ENCODE peak calls at places on chromosomes 1 and 21, in eight cellular contexts. C, Q, I, R, U, W, L and A are unnamed samples. For H3K9me3, the result is how much of the 10 kb centered on the place peaks cover.

GRCh38 chr1:98110674-98111073 is 189.8 kb upstream of the DPYD start:
- DNase-seq in C (no peak), Q (no peak), I (no peak), R (no peak), U (no peak), W (no peak), L (no peak), A (no peak)

GRCh38 chr1:225454733-225455132 is 26.9 kb upstream of the LBR start:
- DNase-seq in C (no peak), Q (peak), I (no peak), R (no peak), U (no peak), W (no peak), L (no peak), A (peak)

GRCh38 chr1:204706838-204707509 is 21.4 kb upstream of the LRRN2 start:
- DNase-seq in C (no peak), Q (no peak), I (peak), R (no peak), U (no peak), W (peak), L (no peak), A (no peak)

GRCh38 chr1:24277420-24278169 is 41.6 kb upstream of the GRHL3 start:
- DNase-seq in C (no peak), Q (no peak), I (no peak), R (no peak), U (no peak), W (no peak), L (no peak), A (no peak)

GRCh38 chr21:45309069-45309521 is 21.4 kb upstream of the POFUT2 start:
- DNase-seq in C (peak), Q (peak), I (no peak), R (peak), U (peak), W (peak), L (peak), A (peak)

GRCh38 chr1:8889103-8889846 is 10.8 kb upstream of the ENO1 start:
- DNase-seq in C (no peak), Q (no peak), I (no peak), R (no peak), U (no peak), W (no peak), L (no peak), A (peak)

GRCh38 chr1:28458237-28459228 is 47.3 kb upstream of the RCC1 start:
- DNase-seq in C (no peak), Q (no peak), I (no peak), R (no peak), U (no peak), W (no peak), L (no peak), A (no peak)

GRCh38 chr1:85427358-85427757 is 37.6 kb downstream of the DDAH1 start:
- DNase-seq in C (no peak), Q (no peak), I (no peak), R (no peak), U (no peak), W (no peak), L (no peak), A (no peak)

GRCh38 chr1:1065265-1065939 is 8.7 kb downstream of the RNF223 start:
- DNase-seq in C (no peak), Q (no peak), I (no peak), R (no peak), U (no peak), W (no peak), L (no peak), A (no peak)

GRCh38 chr1:161046574-161047167 is 894 bp upstream of the USF1 start:
- DNase-seq in C (no peak), Q (no peak), I (no peak), R (no peak), U (no peak), W (no peak), L (no peak), A (no peak)

GRCh38 chr1:12549106-12549459 is 68.9 kb downstream of the DHRS3 start:
- DNase-seq in C (peak), Q (peak), I (no peak), R (peak), U (peak), W (no peak), L (no peak), A (peak)

GRCh38 chr1:43009274-43009673 is 50.6 kb upstream of the SLC2A1 start:
- DNase-seq in C (no peak), Q (no peak), I (no peak), R (no peak), U (no peak), W (no peak), L (no peak), A (no peak)
- H3K27ac ChIP-seq in C (peak), Q (no peak), I (no peak), R (no peak), U (no peak), W (peak), L (no peak), A (no peak)

DNA sequence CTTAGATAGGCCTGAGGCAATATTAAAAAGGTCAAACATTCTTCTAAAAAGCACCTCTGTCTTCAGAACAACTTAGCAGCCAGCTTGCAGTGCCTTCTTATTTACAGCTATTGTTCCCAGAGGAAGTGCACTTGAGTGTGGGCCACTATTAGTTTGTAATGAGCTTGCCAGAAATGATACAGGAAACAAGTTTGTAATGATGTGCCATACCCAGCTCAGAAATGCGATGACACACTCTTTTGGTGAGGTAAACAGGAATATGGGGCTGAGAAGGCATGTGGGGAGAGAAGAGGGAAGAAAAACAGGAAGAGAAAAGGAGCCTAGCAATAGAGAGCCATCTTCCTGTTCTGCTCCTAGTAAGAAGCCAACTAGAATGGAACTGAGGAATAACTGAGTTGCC is 295.4 kb downstream of the AGBL4 start:
- DNase-seq in C (no peak), Q (no peak), I (no peak), R (no peak), U (no peak), W (no peak), L (no peak), A (no peak)
- H3K9me3 ChIP-seq in C (under half), Q (under half), I (under half), R (under half), U (under half), W (under half), L (under half), A (under half)

GRCh38 chr1:89844860-89845259 is 24.0 kb downstream of the LRRC8D start:
- DNase-seq in C (no peak), Q (no peak), I (peak), R (no peak), U (no peak), W (no peak), L (no peak), A (no peak)
- H3K27ac ChIP-seq in C (peak), Q (no peak), I (peak), R (no peak), U (no peak), W (no peak), L (no peak), A (no peak)

GRCh38 chr1:48017716-48018115 is 20.5 kb upstream of the TRABD2B start:
- DNase-seq in C (no peak), Q (no peak), I (no peak), R (no peak), U (no peak), W (no peak), L (no peak), A (no peak)
- H3K9me3 ChIP-seq in C (under half), Q (under half), I (under half), R (under half), U (under half), W (under half), L (under half), A (under half)

GRCh38 chr1:245201827-245202226 is 47.0 kb downstream of the KIF26B start:
- DNase-seq in C (no peak), Q (no peak), I (no peak), R (no peak), U (no peak), W (no peak), L (no peak), A (no peak)
- H3K27ac ChIP-seq in C (no peak), Q (no peak), I (no peak), R (no peak), U (no peak), W (no peak), L (no peak), A (no peak)

DNA sequence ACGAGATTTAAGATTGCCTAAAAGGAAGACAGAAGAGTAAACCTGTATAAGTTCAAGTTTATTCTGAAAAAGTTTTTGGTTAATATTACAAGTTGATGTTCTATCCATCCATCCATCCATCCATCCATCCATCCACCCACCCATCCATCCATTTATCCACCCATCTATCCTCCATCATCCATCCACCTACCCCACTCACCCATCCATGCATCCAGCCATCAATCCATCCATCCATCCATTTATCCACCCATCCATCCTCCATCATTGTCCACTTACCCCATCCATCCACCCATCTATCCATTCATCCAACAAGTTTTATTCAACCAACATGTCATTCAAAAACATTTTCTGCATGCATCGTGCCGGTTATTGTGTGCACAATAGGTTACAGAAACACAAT is 89.3 kb downstream of the ZBTB18 start:
- DNase-seq in C (no peak), Q (no peak), I (no peak), R (no peak), U (no peak), W (no peak), L (no peak), A (no peak)
- H3K9me3 ChIP-seq in C (under half), Q (under half), I (under half), R (under half), U (under half), W (under half), L (under half), A (under half)

GRCh38 chr1:19124273-19124672 is 85.8 kb downstream of the UBR4 start:
- DNase-seq in C (no peak), Q (no peak), I (no peak), R (no peak), U (no peak), W (no peak), L (no peak), A (no peak)

GRCh38 chr1:19120070-19120469 is 90.0 kb downstream of the UBR4 start:
- DNase-seq in C (no peak), Q (no peak), I (no peak), R (no peak), U (no peak), W (no peak), L (no peak), A (no peak)

GRCh38 chr1:19123837-19124236 is 86.2 kb downstream of the UBR4 start:
- DNase-seq in C (no peak), Q (no peak), I (peak), R (no peak), U (no peak), W (no peak), L (peak), A (no peak)

GRCh38 chr1:19121192-19121591 is 88.9 kb downstream of the UBR4 start:
- DNase-seq in C (no peak), Q (peak), I (no peak), R (no peak), U (no peak), W (no peak), L (no peak), A (no peak)

DNA sequence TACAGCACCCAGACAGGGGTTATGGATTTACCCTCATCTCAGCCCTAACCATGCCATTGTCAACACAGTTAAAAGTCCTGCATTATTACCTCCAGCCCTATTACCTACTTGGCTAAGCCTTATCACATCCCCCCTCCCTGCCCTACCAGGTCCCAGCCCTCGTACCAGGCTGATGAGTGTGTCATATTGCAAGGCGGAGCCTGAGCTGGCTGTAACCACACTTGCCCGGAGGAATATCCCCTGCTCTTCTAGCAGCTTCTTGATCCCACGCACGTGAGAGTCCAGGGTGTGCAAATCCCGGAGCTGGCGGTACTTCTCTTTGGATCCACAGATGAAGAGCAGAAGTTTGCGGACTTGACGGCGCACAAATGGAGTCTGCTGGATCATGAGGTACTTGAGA is 87.4 kb downstream of the UBR4 start:
- DNase-seq in C (no peak), Q (peak), I (no peak), R (peak), U (no peak), W (no peak), L (peak), A (no peak)
- H3K27ac ChIP-seq in C (no peak), Q (peak), I (no peak), R (peak), U (no peak), W (no peak), L (no peak), A (no peak)

DNA sequence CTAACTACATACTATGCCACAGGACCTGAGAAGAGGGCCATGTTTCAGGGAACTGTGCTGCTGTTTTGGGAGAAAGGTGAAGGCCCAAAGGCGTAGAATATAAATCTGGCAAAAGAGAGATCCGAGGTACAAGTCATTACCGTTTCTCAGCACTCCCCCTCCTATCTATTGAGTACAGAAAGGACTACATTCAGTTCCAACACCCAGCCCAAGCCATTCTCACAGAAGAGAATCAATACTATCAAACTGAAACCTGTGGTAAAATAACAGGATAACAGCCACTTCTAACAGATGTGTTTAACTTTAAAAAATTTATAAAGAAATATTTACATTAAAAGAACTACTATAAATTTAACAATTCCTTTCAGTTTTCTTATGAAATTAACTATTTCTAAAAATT is 7.8 kb downstream of the AHCTF1 start:
- DNase-seq in C (no peak), Q (no peak), I (no peak), R (no peak), U (no peak), W (no peak), L (no peak), A (no peak)
- H3K9me3 ChIP-seq in C (under half), Q (under half), I (under half), R (under half), U (under half), W (under half), L (under half), A (under half)

GRCh38 chr1:151048645-151049032 is 1.1 kb downstream of the C1orf56 start:
- DNase-seq in C (no peak), Q (no peak), I (no peak), R (no peak), U (no peak), W (no peak), L (no peak), A (no peak)

GRCh38 chr1:151047925-151048644 is 534 bp downstream of the C1orf56 start:
- DNase-seq in C (no peak), Q (peak), I (peak), R (peak), U (peak), W (peak), L (peak), A (peak)

GRCh38 chr1:151050051-151050688 is 2.6 kb downstream of the C1orf56 start:
- DNase-seq in C (no peak), Q (no peak), I (no peak), R (no peak), U (no peak), W (no peak), L (no peak), A (no peak)

GRCh38 chr1:151047591-151047924 is at the start of gene C1orf56:
- DNase-seq in C (no peak), Q (peak), I (peak), R (peak), U (peak), W (peak), L (peak), A (peak)

GRCh38 chr1:151049458-151049857 is 1.9 kb downstream of the C1orf56 start:
- DNase-seq in C (no peak), Q (no peak), I (no peak), R (no peak), U (no peak), W (no peak), L (no peak), A (no peak)
- H3K27ac ChIP-seq in C (peak), Q (no peak), I (peak), R (peak), U (no peak), W (no peak), L (no peak), A (peak)